ENCODE peak calls at places on chromosome 12, in eight cellular contexts. H is stomach; F is transverse colon; S is WTC11; D is spleen; Y is neural progenitor cell; O is heart right ventricle; J is CD8-positive, alpha-beta T cell. Q is an unnamed sample.

GRCh38 chr12:89355243-89356068 is 3.2 kb upstream of the DUSP6 start:
- DNase-seq in H (no peak), F (no peak), S (no peak), D (no peak), Y (peak; percentile 16), O (no peak), J (no peak), Q (no peak)

GRCh38 chr12:34163443-34163842 is 141.1 kb downstream of the ALG10 start:
- DNase-seq in H (no peak), F (no peak), S (no peak), D (no peak), Y (no peak), O (no peak), J (no peak), Q (no peak)

GRCh38 chr12:93766802-93767523 is 89.8 kb downstream of the CRADD start:
- DNase-seq in H (no peak), F (peak; percentile 29), S (no peak), D (no peak), Y (peak; percentile 20), O (peak; percentile 69), J (no peak), Q (no peak)

GRCh38 chr12:116423053-116423452 is 136.1 kb upstream of the MAP1LC3B2 start:
- DNase-seq in H (no peak), F (no peak), S (no peak), D (no peak), Y (no peak), O (no peak), J (no peak), Q (no peak)

GRCh38 chr12:124862768-124863408 is 776 bp downstream of the SCARB1 start:
- DNase-seq in H (no peak), F (peak; percentile 37), S (no peak), D (peak; percentile 84), Y (peak; percentile 56), O (no peak), J (peak; percentile 56), Q (no peak)

GRCh38 chr12:51424094-51424661 is 453 bp upstream of the SLC4A8 start:
- DNase-seq in H (no peak), F (no peak), S (no peak), D (no peak), Y (no peak), O (no peak), J (no peak), Q (no peak)

GRCh38 chr12:3669594-3669993 is 83.3 kb downstream of the CRACR2A start:
- DNase-seq in H (no peak), F (no peak), S (no peak), D (no peak), Y (no peak), O (no peak), J (no peak), Q (no peak)

GRCh38 chr12:75551477-75551876 is 40.1 kb upstream of the KRR1 start:
- DNase-seq in H (no peak), F (no peak), S (no peak), D (no peak), Y (no peak), O (no peak), J (no peak), Q (no peak)

GRCh38 chr12:132288516-132289188 is 40.7 kb downstream of the GALNT9 start:
- DNase-seq in H (no peak), F (no peak), S (peak; percentile 4), D (peak; percentile 46), Y (no peak), O (no peak), J (no peak), Q (no peak)

GRCh38 chr12:6965714-6966113 is 4.8 kb downstream of the PHB2 start:
- DNase-seq in H (no peak), F (no peak), S (no peak), D (no peak), Y (no peak), O (no peak), J (no peak), Q (no peak)

GRCh38 chr12:81284137-81284536 is 206.3 kb downstream of the ACSS3 start:
- DNase-seq in H (no peak), F (no peak), S (no peak), D (no peak), Y (peak; percentile 1), O (no peak), J (no peak), Q (no peak)

GRCh38 chr12:106647793-106648514 is 65.2 kb downstream of the RFX4 start:
- DNase-seq in H (no peak), F (no peak), S (no peak), D (no peak), Y (no peak), O (no peak), J (no peak), Q (no peak)

GRCh38 chr12:64883264-64884163 is 59.1 kb downstream of the TBC1D30 start:
- DNase-seq in H (no peak), F (no peak), S (no peak), D (no peak), Y (peak; percentile 35), O (no peak), J (no peak), Q (no peak)

GRCh38 chr12:108589028-108589839 is 8.7 kb downstream of the TMEM119 start:
- DNase-seq in H (no peak), F (no peak), S (no peak), D (peak; percentile 67), Y (peak; percentile 35), O (no peak), J (no peak), Q (peak; percentile 48)

GRCh38 chr12:87812030-87812429 is 217.2 kb downstream of the C12orf50 start:
- DNase-seq in H (no peak), F (no peak), S (no peak), D (no peak), Y (no peak), O (no peak), J (no peak), Q (no peak)

GRCh38 chr12:28855761-28856160 is 293.3 kb upstream of the FAR2 start:
- DNase-seq in H (no peak), F (no peak), S (no peak), D (no peak), Y (no peak), O (no peak), J (no peak), Q (no peak)

GRCh38 chr12:95351745-95352144 is 122.2 kb upstream of the METAP2 start:
- DNase-seq in H (no peak), F (no peak), S (no peak), D (no peak), Y (no peak), O (peak; percentile 22), J (no peak), Q (no peak)

GRCh38 chr12:97748298-97748697 is 285.7 kb downstream of the RMST start:
- DNase-seq in H (no peak), F (no peak), S (no peak), D (no peak), Y (no peak), O (no peak), J (no peak), Q (no peak)

GRCh38 chr12:113322353-113322752 is 12.6 kb downstream of the SLC8B1 start:
- DNase-seq in H (no peak), F (no peak), S (no peak), D (no peak), Y (no peak), O (no peak), J (no peak), Q (no peak)

GRCh38 chr12:56999456-56999855 is 6.9 kb downstream of the ZBTB39 start:
- DNase-seq in H (no peak), F (no peak), S (no peak), D (no peak), Y (no peak), O (no peak), J (no peak), Q (no peak)

DNA sequence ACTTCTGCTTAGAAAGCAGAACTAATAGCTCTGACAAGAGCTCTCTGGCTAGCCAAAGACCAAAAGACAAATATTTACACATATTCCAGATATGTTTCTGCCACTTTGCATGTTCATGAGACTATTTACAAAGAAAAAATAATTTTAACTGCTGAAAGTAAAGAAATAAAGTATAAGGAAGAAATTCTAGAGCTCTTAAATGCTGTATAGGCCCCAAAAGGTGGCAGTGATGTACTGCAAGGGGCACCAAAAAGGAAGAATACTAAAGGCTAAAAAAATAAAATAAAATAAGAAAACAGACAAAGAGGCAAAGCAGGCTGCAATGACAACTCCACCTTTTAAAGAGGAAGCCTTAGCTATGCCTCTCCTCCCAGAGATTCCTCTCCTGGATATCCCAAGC is 23.0 kb downstream of the KLRK1 start:
- DNase-seq in H (no peak), F (no peak), S (no peak), D (no peak), Y (no peak), O (no peak), J (no peak), Q (no peak)
- TF ChIP-seq CTCF in H (no peak), F (peak; percentile 18), S (no peak), D (no peak), Y (peak; percentile 30), O (no peak), J (peak; percentile 69), Q (no peak)

GRCh38 chr12:117671734-117672133 is 297.1 kb downstream of the KSR2 start:
- DNase-seq in H (no peak), F (no peak), S (peak; percentile 91), D (no peak), Y (peak; percentile 75), O (no peak), J (no peak), Q (peak; percentile 72)
- TF ChIP-seq CTCF in H (no peak), F (peak; percentile 14), S (peak; percentile 53), D (no peak), Y (peak; percentile 82), O (peak; percentile 39), J (no peak), Q (peak; percentile 53)

DNA sequence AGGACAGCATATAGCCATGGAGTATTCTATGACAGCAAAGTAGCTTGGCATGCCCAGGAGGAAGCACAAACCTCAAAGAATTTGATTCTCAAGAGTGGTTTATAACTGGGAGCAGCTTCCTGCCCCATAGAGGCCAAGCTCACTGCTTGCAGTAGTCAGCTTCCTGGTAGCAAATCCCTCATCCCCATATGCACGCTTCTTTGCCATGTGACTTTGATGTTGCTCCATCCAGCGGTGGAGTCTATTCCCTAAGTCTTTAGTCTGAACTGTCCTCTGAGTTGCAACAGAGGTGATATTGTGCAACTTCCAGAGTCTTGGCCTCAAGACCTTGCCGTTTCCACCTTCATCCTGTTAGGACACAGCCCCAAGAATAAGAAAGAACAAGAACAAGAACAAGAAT is 996.8 kb upstream of the TMEM132C start:
- DNase-seq in H (no peak), F (peak; percentile 12), S (no peak), D (no peak), Y (no peak), O (no peak), J (no peak), Q (no peak)
- TF ChIP-seq CTCF in H (no peak), F (no peak), S (no peak), D (no peak), Y (no peak), O (no peak), J (no peak), Q (no peak)

GRCh38 chr12:27689558-27690180 is 6.6 kb upstream of the REP15 start:
- DNase-seq in H (no peak), F (no peak), S (no peak), D (no peak), Y (no peak), O (no peak), J (no peak), Q (no peak)
- TF ChIP-seq CTCF in H (no peak), F (no peak), S (no peak), D (no peak), Y (no peak), O (no peak), J (no peak), Q (no peak)

GRCh38 chr12:53180931-53181645 is 363 bp upstream of the CSAD start:
- DNase-seq in H (peak; percentile 79), F (peak; percentile 75), S (peak; percentile 77), D (peak; percentile 95), Y (peak; percentile 94), O (peak; percentile 75), J (no peak), Q (peak; percentile 83)
- TF ChIP-seq CTCF in H (no peak), F (no peak), S (no peak), D (no peak), Y (no peak), O (no peak), J (no peak), Q (no peak)

Q was measured in nephron progenitor cell.